ENCODE peak calls at places on chromosomes 4 and X, in four cellular contexts. I is H1, E is GM12878, U is HepG2. X is an unnamed sample.
A peak's percentile ranks its signal among the peaks of the same experiment; 100 is the strongest.

GRCh38 chr4:157271166-157271869 is 50.8 kb downstream of the GRIA2 start:
- DNase-seq in U (no peak), I (no peak), E (no peak), X (no peak)

GRCh38 chr4:110059556-110060191 is 138.7 kb downstream of the ELOVL6 start:
- DNase-seq in E (peak; percentile 54), U (no peak), I (no peak), X (no peak)

GRCh38 chrX:56765816-56766553 is 36.9 kb downstream of the NBDY start:
- DNase-seq in I (no peak), U (no peak), E (no peak), X (no peak)

GRCh38 chr4:110637408-110638131 is 14.7 kb upstream of the PITX2 start:
- DNase-seq in E (no peak), I (peak; percentile 75), U (no peak), X (no peak)

GRCh38 chrX:37860731-37861130 is 13.4 kb upstream of the DYNLT3 start:
- DNase-seq in I (no peak), U (no peak), E (no peak), X (no peak)

GRCh38 chrX:106300656-106301055 is 132.6 kb downstream of the PWWP3B start:
- DNase-seq in I (no peak), E (no peak), U (no peak), X (no peak)

GRCh38 chr4:89493367-89493766 is 185.8 kb upstream of the GPRIN3 start:
- DNase-seq in E (no peak), I (no peak), U (no peak), X (no peak)

GRCh38 chr4:95091272-95091671 is 333.5 kb downstream of the BMPR1B start:
- DNase-seq in I (no peak), E (no peak), U (no peak), X (no peak)

GRCh38 chr4:125322363-125322730 is 7.6 kb downstream of the FAT4 start:
- DNase-seq in E (no peak), U (no peak), I (no peak), X (no peak)

DNA sequence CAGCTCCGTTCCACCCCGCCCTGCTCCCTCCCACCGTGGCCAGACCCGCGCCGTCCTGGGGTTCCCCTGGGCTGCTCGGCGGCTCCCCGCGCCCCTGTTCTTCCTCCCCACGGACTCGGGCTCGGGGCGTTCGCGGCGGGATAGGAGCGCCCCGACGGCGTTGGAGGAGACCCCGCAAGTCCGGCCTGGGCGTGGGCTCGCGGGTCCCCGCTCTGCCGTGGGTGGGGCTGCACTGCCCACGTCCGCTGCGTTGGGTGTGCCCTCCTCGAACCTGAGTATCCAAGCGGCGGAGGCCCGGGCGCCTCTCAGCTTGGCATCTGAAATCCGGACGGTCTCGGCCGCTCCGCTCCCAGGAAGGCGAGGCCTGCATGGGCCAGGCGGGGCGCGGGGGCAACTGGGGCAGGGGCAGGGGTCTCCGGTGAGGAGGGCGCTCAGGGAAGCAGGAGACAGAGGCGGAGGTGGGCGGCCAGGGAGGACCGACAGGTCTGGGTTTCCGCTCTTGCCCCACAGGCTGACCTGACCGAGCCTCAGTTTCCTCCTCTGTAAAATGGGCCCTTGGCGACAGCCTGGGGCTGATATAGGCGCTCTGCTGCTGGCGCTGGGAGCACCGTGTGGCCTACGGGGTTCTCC is 12.0 kb upstream of the NAT8L start:
- DNase-seq in E (no peak), U (no peak), I (peak; percentile 43), X (peak; percentile 51)
- TF ChIP-seq TCF12 in E (no peak), U (no peak), I (no peak), X (no peak)

GRCh38 chrX:19007868-19008267 is 24.0 kb upstream of the PHKA2 start:
- DNase-seq in U (no peak), E (no peak), I (no peak), X (no peak)

GRCh38 chrX:19007011-19007410 is 23.1 kb upstream of the PHKA2 start:
- DNase-seq in E (no peak), U (no peak), I (no peak), X (no peak)

GRCh38 chrX:19003756-19004155 is 19.8 kb upstream of the PHKA2 start:
- DNase-seq in I (no peak), E (no peak), U (no peak), X (no peak)

DNA sequence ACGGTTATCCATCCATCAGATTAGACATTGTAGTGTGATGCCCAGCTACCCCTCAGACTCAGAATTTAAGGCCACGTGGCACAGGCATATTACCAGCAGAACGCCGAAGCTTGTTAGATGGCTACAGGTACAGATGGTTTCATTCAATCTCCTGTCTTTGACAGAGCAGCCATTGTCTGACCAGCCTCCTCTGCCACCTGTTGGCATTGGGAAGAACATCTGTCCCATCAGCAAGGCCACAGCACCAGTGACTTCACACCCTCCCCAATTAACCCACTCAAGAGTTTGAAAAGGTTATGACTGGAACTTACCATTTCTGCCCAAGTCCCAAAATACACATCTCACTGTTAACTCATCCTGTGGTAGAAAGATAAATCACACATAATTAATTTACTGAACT is 22.0 kb upstream of the PHKA2 start:
- DNase-seq in I (no peak), U (peak; percentile 4), E (no peak), X (peak; percentile 14)
- TF ChIP-seq TCF12 in I (no peak), U (no peak), E (no peak), X (no peak)

GRCh38 chrX:16188687-16189086 is 21.4 kb downstream of the MAGEB17 start:
- DNase-seq in U (no peak), E (no peak), I (no peak), X (no peak)

GRCh38 chrX:16191605-16192004 is 24.3 kb downstream of the MAGEB17 start:
- DNase-seq in I (no peak), U (no peak), E (no peak), X (no peak)

GRCh38 chrX:16186380-16187007 is 19.2 kb downstream of the MAGEB17 start:
- DNase-seq in E (no peak), U (no peak), I (no peak), X (no peak)

GRCh38 chrX:16187024-16187698 is 19.9 kb downstream of the MAGEB17 start:
- DNase-seq in I (no peak), E (no peak), U (no peak), X (no peak)

DNA sequence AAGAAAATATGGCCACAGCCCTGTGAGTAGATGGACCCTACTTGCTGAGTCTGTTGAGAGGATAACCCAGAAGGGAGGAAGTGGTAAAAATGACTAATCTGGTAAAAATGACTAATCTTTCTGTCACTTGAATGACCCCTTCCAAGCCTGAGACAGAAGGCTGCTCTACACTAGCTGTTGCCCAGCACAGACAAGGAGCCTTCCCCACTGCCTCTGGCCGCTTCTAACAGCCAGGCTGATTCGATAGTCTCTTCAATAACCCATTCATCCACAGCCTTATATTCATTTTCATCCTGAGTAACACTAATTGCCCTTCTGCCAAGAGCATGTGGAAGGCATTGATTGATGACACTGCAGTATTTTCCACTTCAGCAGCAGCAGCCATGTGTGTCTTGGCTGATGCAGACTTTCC is 18.4 kb downstream of the MAGEB17 start:
- DNase-seq in E (peak; percentile 27), I (no peak), U (no peak), X (no peak)
- TF ChIP-seq TCF12 in E (no peak), I (no peak), U (no peak), X (peak; percentile 76)

GRCh38 chr4:40507977-40508376 is 121.7 kb downstream of the RBM47 start:
- DNase-seq in U (no peak), E (no peak), I (no peak), X (peak; percentile 14)
- TF ChIP-seq TCF12 in U (no peak), E (no peak), I (no peak), X (no peak)